ENCODE peak calls at places on chromosomes 16 and 17, in five cellular contexts. L, E, Z, D and Y are unnamed samples.

GRCh38 chr16:51125992-51126391 is 25.1 kb downstream of the SALL1 start:
- DNase-seq in L (no peak), E (no peak), Z (no peak), D (no peak), Y (no peak)

GRCh38 chr17:17750881-17751280 is 69.6 kb downstream of the RAI1 start:
- DNase-seq in L (no peak), E (no peak), Z (peak; percentile 47), D (no peak), Y (no peak)

GRCh38 chr16:48608452-48608851 is 1.5 kb downstream of the N4BP1 start:
- DNase-seq in L (no peak), E (no peak), Z (peak; percentile 61), D (no peak), Y (no peak)

GRCh38 chr17:19316756-19317358 is 45.7 kb downstream of the B9D1 start:
- DNase-seq in L (no peak), E (no peak), Z (no peak), D (no peak), Y (no peak)

GRCh38 chr16:57701759-57702371 is 7.3 kb downstream of the DRC7 start:
- DNase-seq in L (no peak), E (no peak), Z (no peak), D (no peak), Y (no peak)

GRCh38 chr17:57578608-57578990 is 166.5 kb downstream of the CCDC182 start:
- DNase-seq in L (no peak), E (no peak), Z (peak; percentile 23), D (no peak), Y (no peak)

GRCh38 chr17:37742762-37743611 is 1.9 kb downstream of the HNF1B start:
- DNase-seq in L (no peak), E (no peak), Z (no peak), D (peak; percentile 64), Y (no peak)

GRCh38 chr17:31488982-31489294 is 97.5 kb downstream of the RAB11FIP4 start:
- DNase-seq in L (no peak), E (no peak), Z (no peak), D (no peak), Y (no peak)

GRCh38 chr16:53768593-53768992 is 64.6 kb downstream of the FTO start:
- DNase-seq in L (no peak), E (peak; percentile 61), Z (no peak), D (no peak), Y (no peak)

GRCh38 chr17:79702071-79702470 is 28.7 kb upstream of the ENPP7 start:
- DNase-seq in L (no peak), E (no peak), Z (no peak), D (no peak), Y (no peak)

GRCh38 chr17:82103588-82104451 is 5.8 kb upstream of the FASN start:
- DNase-seq in L (no peak), E (no peak), Z (no peak), D (peak; percentile 90), Y (peak; percentile 63)

GRCh38 chr16:775236-775796 is 12.9 kb downstream of the RPUSD1 start:
- DNase-seq in L (no peak), E (no peak), Z (no peak), D (no peak), Y (no peak)

GRCh38 chr17:17663160-17664072 is 17.8 kb upstream of the RAI1 start:
- DNase-seq in L (peak; percentile 60), E (peak; percentile 84), Z (peak; percentile 70), D (peak; percentile 82), Y (peak; percentile 86)

GRCh38 chr16:85602831-85603755 is 10.0 kb upstream of the GSE1 start:
- DNase-seq in L (no peak), E (no peak), Z (no peak), D (no peak), Y (no peak)

GRCh38 chr16:75087040-75087979 is 29.3 kb downstream of the LDHD start:
- DNase-seq in L (no peak), E (no peak), Z (no peak), D (peak; percentile 60), Y (peak; percentile 77)

GRCh38 chr16:18943414-18943813 is 17.2 kb upstream of the SMG1 start:
- DNase-seq in L (no peak), E (no peak), Z (no peak), D (no peak), Y (no peak)

GRCh38 chr17:82315703-82316358 is 1.6 kb downstream of the CD7 start:
- DNase-seq in L (no peak), E (no peak), Z (no peak), D (no peak), Y (no peak)

GRCh38 chr16:69176033-69176780 is 10.8 kb upstream of the SNTB2 start:
- DNase-seq in L (no peak), E (no peak), Z (no peak), D (no peak), Y (no peak)

GRCh38 chr17:38912221-38912813 is 13.1 kb upstream of the LASP1NB start:
- DNase-seq in L (no peak), E (no peak), Z (no peak), D (no peak), Y (peak; percentile 5)

GRCh38 chr17:73591278-73592078 is 52.8 kb downstream of the SDK2 start:
- DNase-seq in L (no peak), E (no peak), Z (peak; percentile 47), D (no peak), Y (no peak)

GRCh38 chr17:20315821-20316220 is 151.5 kb downstream of the LGALS9B start:
- DNase-seq in L (no peak), E (no peak), Z (no peak), D (no peak), Y (no peak)

GRCh38 chr16:2023098-2023925 is 3.4 kb upstream of the NHERF2 start:
- DNase-seq in L (peak; percentile 71), E (peak; percentile 77), Z (peak; percentile 51), D (peak; percentile 75), Y (peak; percentile 96)

GRCh38 chr16:1610841-1611653 is 825 bp downstream of the IFT140 start:
- DNase-seq in L (no peak), E (no peak), Z (no peak), D (no peak), Y (no peak)

GRCh38 chr16:57282510-57283213 is 1.8 kb downstream of the PLLP start:
- DNase-seq in L (no peak), E (no peak), Z (no peak), D (no peak), Y (no peak)

GRCh38 chr16:50550035-50550434 is 1.8 kb downstream of the NKD1 start:
- DNase-seq in L (no peak), E (no peak), Z (no peak), D (no peak), Y (no peak)

GRCh38 chr16:9112166-9112843 is 20.9 kb downstream of the HAPSTR1 start:
- DNase-seq in L (no peak), E (no peak), Z (no peak), D (peak; percentile 72), Y (no peak)

GRCh38 chr16:4517812-4518211 is 20.8 kb downstream of the CDIP1 start:
- DNase-seq in L (no peak), E (no peak), Z (no peak), D (peak; percentile 34), Y (peak; percentile 54)

GRCh38 chr17:19750020-19750572 is 2.0 kb upstream of the ALDH3A1 start:
- DNase-seq in L (no peak), E (no peak), Z (no peak), D (no peak), Y (no peak)

GRCh38 chr16:85614338-85615013 is 1.4 kb downstream of the GSE1 start:
- DNase-seq in L (no peak), E (no peak), Z (no peak), D (no peak), Y (no peak)

GRCh38 chr16:88719267-88719932 is 13.1 kb downstream of the CTU2 start:
- DNase-seq in L (no peak), E (no peak), Z (no peak), D (no peak), Y (no peak)

GRCh38 chr16:35192993-35193392 is 1733.6 kb downstream of the TP53TG3F start:
- DNase-seq in L (no peak), E (no peak), Z (no peak), D (no peak), Y (no peak)
- TF ChIP-seq SRF in L (no peak), E (no peak), Z (no peak), D (no peak), Y (no peak)

DNA sequence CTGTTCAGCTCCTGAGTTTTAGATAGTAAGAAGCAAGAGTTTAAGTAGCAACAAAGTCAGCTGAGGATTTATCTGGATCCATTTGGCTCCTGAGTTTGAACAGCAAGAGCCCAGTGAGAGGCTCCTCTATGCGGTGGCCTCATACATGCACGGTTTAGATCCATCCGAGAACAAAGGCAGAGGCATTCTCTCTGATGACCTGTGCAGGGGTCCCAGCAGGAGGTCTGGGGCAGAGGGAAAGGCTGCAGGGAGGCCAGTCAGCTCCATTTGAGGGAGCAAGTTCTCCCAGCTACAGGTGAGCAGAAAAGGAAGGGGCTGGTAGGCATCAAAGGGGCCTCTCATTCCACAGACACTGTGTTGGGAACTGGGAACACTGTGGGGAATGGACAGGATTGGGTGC is 16.5 kb downstream of the PITPNM3 start:
- DNase-seq in L (no peak), E (no peak), Z (no peak), D (no peak), Y (no peak)
- TF ChIP-seq SRF in L (no peak), E (no peak), Z (no peak), D (no peak), Y (no peak)

GRCh38 chr17:33385133-33385532 is 92.0 kb upstream of the ASIC2 start:
- DNase-seq in L (no peak), E (no peak), Z (no peak), D (no peak), Y (peak; percentile 26)
- TF ChIP-seq SRF in L (no peak), E (no peak), Z (no peak), D (no peak), Y (no peak)

DNA sequence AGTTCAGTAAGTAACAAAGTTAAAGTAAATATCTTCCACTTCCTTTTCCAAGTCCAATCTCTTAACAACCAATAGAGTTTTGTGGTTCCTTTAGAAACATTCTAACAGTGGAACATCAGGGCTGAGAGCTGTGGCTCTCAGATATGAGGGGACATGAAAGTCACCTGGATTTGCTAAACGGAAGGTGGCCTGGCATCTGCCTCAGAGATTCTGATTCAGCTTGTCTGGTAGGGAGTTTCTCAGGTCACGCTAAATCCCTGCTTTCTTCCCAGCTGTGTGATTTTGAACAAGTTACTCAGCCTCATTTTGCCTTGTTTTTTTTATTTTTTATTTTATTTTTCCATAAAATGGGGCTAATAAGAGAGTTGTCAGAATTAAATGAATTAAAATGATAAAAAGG is 411.0 kb upstream of the CDH11 start:
- DNase-seq in L (no peak), E (no peak), Z (no peak), D (no peak), Y (no peak)
- TF ChIP-seq SRF in L (no peak), E (no peak), Z (no peak), D (no peak), Y (no peak)

GRCh38 chr17:6768447-6768846 is 7.6 kb upstream of the FBXO39 start:
- DNase-seq in L (no peak), E (no peak), Z (no peak), D (no peak), Y (no peak)
- TF ChIP-seq SRF in L (no peak), E (no peak), Z (no peak), D (no peak), Y (no peak)

GRCh38 chr16:17368511-17368910 is 102.2 kb downstream of the XYLT1 start:
- DNase-seq in L (no peak), E (no peak), Z (no peak), D (no peak), Y (no peak)
- TF ChIP-seq SRF in L (no peak), E (no peak), Z (no peak), D (no peak), Y (no peak)